ENCODE peak calls at places on chromosomes 13 and 19, in four cellular contexts. W, M, N and S are unnamed samples.

GRCh38 chr13:48353590-48353989 is 50.0 kb downstream of the RB1 start:
- DNase-seq in W (no peak), M (no peak), N (no peak), S (no peak)

GRCh38 chr19:1522838-1523237 is 1.0 kb upstream of the PLK5 start:
- DNase-seq in W (no peak), M (no peak), N (no peak), S (no peak)

GRCh38 chr19:28823338-28823961 is 389.5 kb downstream of the UQCRFS1 start:
- DNase-seq in W (no peak), M (no peak), N (no peak), S (no peak)

GRCh38 chr13:91347996-91348905 is 764 bp downstream of the MIR17HG start:
- DNase-seq in W (peak), M (peak), N (peak), S (peak)

GRCh38 chr13:72754111-72754510 is 26.4 kb downstream of the BORA start:
- DNase-seq in W (no peak), M (no peak), N (no peak), S (no peak)

GRCh38 chr19:13097331-13098258 is 5.1 kb downstream of the LYL1 start:
- DNase-seq in W (no peak), M (no peak), N (no peak), S (no peak)

GRCh38 chr13:94968040-94968756 is 255.9 kb upstream of the SOX21 start:
- DNase-seq in W (peak), M (no peak), N (no peak), S (peak)

GRCh38 chr19:1066748-1067340 is at the start of gene ARHGAP45:
- DNase-seq in W (no peak), M (peak), N (no peak), S (peak)

GRCh38 chr19:2582984-2583956 is 107.3 kb downstream of the GADD45B start:
- DNase-seq in W (no peak), M (no peak), N (peak), S (no peak)

GRCh38 chr13:111216166-111216960 is 101.3 kb downstream of the ARHGEF7 start:
- DNase-seq in W (peak), M (peak), N (no peak), S (peak)

GRCh38 chr19:47228937-47229673 is 1.9 kb downstream of the BBC3 start:
- DNase-seq in W (peak), M (no peak), N (peak), S (no peak)